ENCODE peak calls at places on chromosomes 5 and 9, in six cellular contexts. N, A, B, E, M and G are unnamed samples. For H3K36me3, the result is how much of the 10 kb centered on the place peaks cover.

GRCh38 chr9:32738501-32739172 is 44.7 kb upstream of the TMEM215 start:
- DNase-seq in N (no peak), A (no peak), B (no peak), E (no peak), M (no peak), G (no peak)

GRCh38 chr9:105359899-105360298 is 87.9 kb upstream of the FSD1L start:
- DNase-seq in N (no peak), A (no peak), B (peak), E (no peak), M (no peak), G (no peak)

GRCh38 chr5:41264019-41264418 is 50.7 kb upstream of the C6 start:
- DNase-seq in N (no peak), A (no peak), B (no peak), E (no peak), M (no peak), G (no peak)

GRCh38 chr5:151682240-151682639 is 4.5 kb downstream of the SPARC start:
- DNase-seq in N (no peak), A (no peak), B (no peak), E (no peak), M (no peak), G (no peak)

GRCh38 chr9:134930404-134930803 is 12.7 kb upstream of the FCN1 start:
- DNase-seq in N (no peak), A (peak), B (no peak), E (no peak), M (no peak), G (no peak)

GRCh38 chr9:14423816-14424261 is 109.9 kb upstream of the NFIB start:
- DNase-seq in N (no peak), A (no peak), B (peak), E (no peak), M (no peak), G (no peak)

GRCh38 chr5:122400961-122401360 is 88.9 kb downstream of the SNCAIP start:
- DNase-seq in N (no peak), A (no peak), B (no peak), E (no peak), M (peak), G (no peak)

GRCh38 chr5:32753765-32754164 is 42.6 kb downstream of the NPR3 start:
- DNase-seq in N (no peak), A (no peak), B (peak), E (no peak), M (peak), G (no peak)

GRCh38 chr5:141771031-141771430 is 89.0 kb upstream of the ARAP3 start:
- DNase-seq in N (no peak), A (no peak), B (no peak), E (no peak), M (peak), G (no peak)

GRCh38 chr9:130166399-130166798 is 5.8 kb upstream of the NCS1 start:
- DNase-seq in N (no peak), A (no peak), B (no peak), E (no peak), M (no peak), G (no peak)

GRCh38 chr9:85610074-85610855 is 131.5 kb downstream of the AGTPBP1 start:
- DNase-seq in N (no peak), A (no peak), B (peak), E (no peak), M (peak), G (no peak)

GRCh38 chr9:80061940-80062339 is 490.2 kb downstream of the TLE4 start:
- DNase-seq in N (no peak), A (no peak), B (peak), E (no peak), M (peak), G (no peak)

GRCh38 chr5:13133951-13134350 is 810.5 kb downstream of the DNAH5 start:
- DNase-seq in N (no peak), A (no peak), B (no peak), E (no peak), M (no peak), G (no peak)

GRCh38 chr5:120808135-120808534 is 344.0 kb downstream of the PRR16 start:
- DNase-seq in N (no peak), A (no peak), B (no peak), E (no peak), M (no peak), G (no peak)

GRCh38 chr5:74262810-74263209 is 377.7 kb downstream of the ENC1 start:
- DNase-seq in N (no peak), A (no peak), B (no peak), E (no peak), M (no peak), G (no peak)

GRCh38 chr5:68159251-68159951 is 56.2 kb upstream of the PIK3R1 start:
- DNase-seq in N (no peak), A (no peak), B (no peak), E (no peak), M (no peak), G (no peak)

GRCh38 chr9:134590240-134591081 is 51.1 kb upstream of the COL5A1 start:
- DNase-seq in N (no peak), A (no peak), B (no peak), E (no peak), M (no peak), G (peak)

GRCh38 chr9:135501261-135502167 is 1.0 kb downstream of the MRPS2 start:
- DNase-seq in N (peak), A (peak), B (no peak), E (no peak), M (no peak), G (no peak)

GRCh38 chr5:68652507-68652906 is 437.0 kb downstream of the PIK3R1 start:
- DNase-seq in N (no peak), A (no peak), B (no peak), E (no peak), M (no peak), G (peak)

GRCh38 chr9:123217148-123217585 is 51.2 kb downstream of the STRBP start:
- DNase-seq in N (no peak), A (no peak), B (no peak), E (no peak), M (no peak), G (no peak)

GRCh38 chr9:104494808-104495207 is 9.3 kb upstream of the OR13F1 start:
- DNase-seq in N (no peak), A (no peak), B (no peak), E (no peak), M (peak), G (no peak)

GRCh38 chr5:65672787-65673186 is 48.0 kb downstream of the SHLD3 start:
- DNase-seq in N (no peak), A (no peak), B (no peak), E (no peak), M (no peak), G (no peak)

GRCh38 chr5:52956915-52957747 is 32.0 kb upstream of the ITGA2 start:
- DNase-seq in N (no peak), A (no peak), B (no peak), E (no peak), M (no peak), G (no peak)

GRCh38 chr5:86101966-86102365 is 515.8 kb upstream of the COX7C start:
- DNase-seq in N (no peak), A (peak), B (no peak), E (no peak), M (no peak), G (peak)

GRCh38 chr5:32707394-32707997 is 3.6 kb upstream of the NPR3 start:
- DNase-seq in N (no peak), A (no peak), B (no peak), E (no peak), M (peak), G (no peak)

GRCh38 chr9:130900701-130901497 is 4.3 kb upstream of the QRFP start:
- DNase-seq in N (no peak), A (no peak), B (no peak), E (no peak), M (no peak), G (no peak)

GRCh38 chr9:131394464-131395026 is 659 bp downstream of the PRRC2B start:
- DNase-seq in N (peak), A (peak), B (no peak), E (no peak), M (peak), G (peak)

GRCh38 chr5:163770625-163771024 is 265.2 kb downstream of the MAT2B start:
- DNase-seq in N (no peak), A (no peak), B (no peak), E (no peak), M (no peak), G (no peak)

GRCh38 chr9:33856247-33856646 is 39.3 kb downstream of the UBE2R2 start:
- DNase-seq in N (no peak), A (no peak), B (no peak), E (no peak), M (no peak), G (no peak)

GRCh38 chr9:133534346-133535284 is at the start of gene ADAMTSL2:
- DNase-seq in N (no peak), A (peak), B (no peak), E (peak), M (peak), G (peak)

GRCh38 chr5:134084166-134084565 is 30.3 kb upstream of the TCF7 start:
- DNase-seq in N (no peak), A (no peak), B (no peak), E (no peak), M (no peak), G (no peak)

GRCh38 chr9:125142560-125143376 is 560 bp downstream of the SCAI start:
- DNase-seq in N (no peak), A (no peak), B (no peak), E (no peak), M (peak), G (no peak)

GRCh38 chr5:127916875-127917573 is 166.5 kb upstream of the SLC12A2 start:
- DNase-seq in N (no peak), A (no peak), B (no peak), E (no peak), M (no peak), G (no peak)

GRCh38 chr5:180563994-180564393 is 27.3 kb downstream of the SCGB3A1 start:
- DNase-seq in N (no peak), A (no peak), B (no peak), E (no peak), M (no peak), G (no peak)
- H3K36me3 ChIP-seq in N (half or more), A (under half), B (under half), E (under half), M (under half), G (under half)

GRCh38 chr5:143024227-143024920 is 254.2 kb downstream of the ARHGAP26 start:
- DNase-seq in N (no peak), A (no peak), B (no peak), E (no peak), M (no peak), G (no peak)
- H3K27ac ChIP-seq in N (no peak), A (no peak), B (no peak), E (no peak), M (no peak), G (no peak)

GRCh38 chr5:173327948-173328895 is at the start of gene STC2:
- DNase-seq in N (peak), A (peak), B (peak), E (no peak), M (peak), G (no peak)

GRCh38 chr5:173328896-173329369 is 719 bp upstream of the STC2 start:
- DNase-seq in N (no peak), A (no peak), B (peak), E (no peak), M (peak), G (no peak)

GRCh38 chr5:173325091-173325698 is 3.0 kb downstream of the STC2 start:
- DNase-seq in N (no peak), A (no peak), B (no peak), E (no peak), M (no peak), G (no peak)

GRCh38 chr5:173326501-173326960 is 1.7 kb downstream of the STC2 start:
- DNase-seq in N (no peak), A (no peak), B (peak), E (no peak), M (peak), G (no peak)

DNA sequence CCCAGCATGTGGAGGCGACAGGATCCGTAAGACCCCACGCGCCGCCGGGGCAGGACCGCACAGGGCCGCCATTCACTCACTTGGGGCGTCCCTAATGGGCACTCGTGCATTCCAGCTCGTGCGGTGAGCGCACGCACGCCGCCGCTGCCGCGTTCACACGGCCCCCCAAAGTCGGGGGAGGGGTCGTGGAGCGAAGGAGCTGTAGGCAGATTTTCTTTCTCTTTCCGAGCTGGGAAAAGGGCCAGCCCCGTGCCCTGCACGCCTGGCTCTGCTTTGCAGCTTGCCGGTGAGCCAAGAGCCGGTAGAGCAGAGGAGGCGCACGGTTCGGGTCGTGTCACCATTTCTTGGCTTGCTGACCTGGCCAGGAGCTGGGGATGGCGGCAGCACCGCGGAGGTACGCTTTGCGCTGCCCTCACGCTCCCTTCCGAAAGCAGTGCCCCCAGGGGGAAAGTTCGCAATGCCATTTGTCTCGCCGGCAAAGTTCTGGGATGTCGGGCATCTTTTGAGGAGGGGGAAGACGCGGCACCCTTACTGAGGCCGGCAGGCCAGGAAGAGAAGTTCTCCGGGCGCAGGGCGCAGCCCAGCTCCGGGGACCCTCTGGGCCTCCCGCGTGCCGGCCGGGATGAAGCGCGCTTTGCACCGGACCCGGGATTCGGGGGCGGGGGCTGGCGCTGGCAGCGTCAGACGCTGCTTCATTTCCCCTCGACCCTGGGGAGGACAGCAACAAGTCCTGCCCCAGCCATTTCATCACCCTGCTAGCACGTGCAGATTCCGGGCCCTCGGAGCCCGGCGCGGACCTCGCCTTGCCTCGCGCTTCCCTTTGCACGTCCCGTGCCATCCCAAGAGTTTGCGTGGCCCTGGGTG is 898 bp downstream of the STC2 start:
- DNase-seq in N (no peak), A (no peak), B (peak), E (no peak), M (peak), G (no peak)
- H3K4me3 ChIP-seq in N (peak), A (peak), B (peak), E (no peak), M (peak), G (peak)

GRCh38 chr9:95930314-95930713 is 54.8 kb downstream of the ERCC6L2 start:
- DNase-seq in N (no peak), A (no peak), B (no peak), E (no peak), M (no peak), G (no peak)
- H3K36me3 ChIP-seq in N (half or more), A (under half), B (under half), E (under half), M (under half), G (under half)

DNA sequence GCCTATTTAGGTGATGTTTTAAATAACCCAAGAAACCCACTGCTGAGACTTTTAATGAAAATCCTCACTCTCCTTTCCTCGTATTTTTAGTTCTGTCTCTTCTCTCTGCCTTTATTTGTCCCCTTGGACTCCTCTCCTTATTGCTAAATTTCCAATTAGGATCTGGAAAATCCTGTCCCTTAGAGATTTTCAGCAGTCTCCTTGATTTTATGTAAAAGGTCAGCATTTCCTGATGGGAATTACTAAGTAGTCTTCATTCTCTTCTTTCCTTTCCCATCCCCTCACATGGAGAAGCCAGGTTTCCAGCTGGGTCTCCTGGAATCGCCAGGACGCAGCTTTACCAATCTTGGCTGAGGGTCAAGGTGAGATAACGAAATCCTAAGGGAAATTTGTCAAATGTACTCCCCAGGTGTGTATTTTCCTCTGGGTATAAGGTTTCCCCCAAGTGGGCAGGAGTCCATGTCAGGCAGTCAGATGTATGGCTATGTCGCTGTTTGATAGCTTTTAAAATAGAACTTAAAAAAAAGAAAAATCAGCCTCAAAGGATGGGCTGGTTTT is 11.7 kb downstream of the STC2 start:
- DNase-seq in N (no peak), A (no peak), B (no peak), E (no peak), M (no peak), G (no peak)
- H3K27ac ChIP-seq in N (peak), A (no peak), B (peak), E (no peak), M (peak), G (no peak)

GRCh38 chr9:128243486-128244415 is 32.1 kb downstream of the GOLGA2 start:
- DNase-seq in N (no peak), A (peak), B (no peak), E (no peak), M (no peak), G (no peak)
- H3K4me3 ChIP-seq in N (peak), A (no peak), B (peak), E (no peak), M (no peak), G (no peak)

GRCh38 chr9:136531186-136531903 is 14.5 kb downstream of the NOTCH1 start:
- DNase-seq in N (no peak), A (no peak), B (no peak), E (no peak), M (no peak), G (no peak)
- H3K36me3 ChIP-seq in N (under half), A (under half), B (under half), E (under half), M (under half), G (under half)

DNA sequence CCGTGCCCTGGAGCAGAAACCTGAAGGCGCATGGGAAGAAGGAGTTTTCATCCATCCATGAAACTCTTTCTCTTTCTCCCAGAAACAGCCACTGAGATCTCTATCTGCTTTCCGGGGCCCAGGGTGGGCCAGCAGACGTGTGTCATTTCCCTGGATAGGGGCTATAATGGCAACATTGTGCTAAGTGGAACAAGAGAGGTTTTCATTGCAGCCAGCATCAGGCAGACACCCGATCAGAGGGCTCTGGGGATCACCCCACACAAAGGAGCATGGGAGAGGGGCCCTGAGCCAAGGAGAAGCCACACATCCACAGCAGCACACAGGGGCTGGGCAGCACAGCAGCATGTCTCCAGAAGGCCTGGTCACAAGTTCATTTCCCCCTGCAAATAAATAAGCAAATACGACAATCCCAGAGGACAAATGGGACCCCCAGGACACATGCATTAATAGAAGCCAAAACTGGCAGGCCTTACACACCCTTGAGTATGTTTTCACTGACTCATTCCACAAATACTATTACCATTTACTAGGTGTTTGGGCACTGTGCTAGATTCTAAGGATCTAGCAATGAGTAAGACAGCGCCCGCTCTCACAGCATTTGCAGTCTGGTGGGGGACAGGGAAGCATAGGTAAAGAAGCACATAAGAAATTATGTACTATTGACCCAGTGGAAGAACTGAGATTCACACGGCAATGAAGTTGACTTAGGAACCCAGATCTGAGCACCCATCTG is 4.3 kb upstream of the AFAP1L1 start:
- DNase-seq in N (no peak), A (no peak), B (no peak), E (no peak), M (no peak), G (no peak)
- H3K27ac ChIP-seq in N (no peak), A (no peak), B (no peak), E (no peak), M (no peak), G (no peak)

GRCh38 chr9:102669220-102669619 is 325.9 kb upstream of the CYLC2 start:
- DNase-seq in N (no peak), A (no peak), B (no peak), E (no peak), M (no peak), G (no peak)
- H3K4me3 ChIP-seq in N (no peak), A (no peak), B (no peak), E (no peak), M (no peak), G (no peak)

GRCh38 chr9:98818764-98819163 is 11.3 kb downstream of the GALNT12 start:
- DNase-seq in N (no peak), A (no peak), B (no peak), E (no peak), M (no peak), G (no peak)

GRCh38 chr9:98819231-98819630 is 11.8 kb downstream of the GALNT12 start:
- DNase-seq in N (no peak), A (no peak), B (no peak), E (no peak), M (no peak), G (no peak)

GRCh38 chr9:98822661-98823060 is 15.2 kb downstream of the GALNT12 start:
- DNase-seq in N (no peak), A (no peak), B (no peak), E (no peak), M (no peak), G (no peak)

GRCh38 chr9:98823666-98824334 is 16.3 kb downstream of the GALNT12 start:
- DNase-seq in N (no peak), A (no peak), B (no peak), E (no peak), M (no peak), G (no peak)

DNA sequence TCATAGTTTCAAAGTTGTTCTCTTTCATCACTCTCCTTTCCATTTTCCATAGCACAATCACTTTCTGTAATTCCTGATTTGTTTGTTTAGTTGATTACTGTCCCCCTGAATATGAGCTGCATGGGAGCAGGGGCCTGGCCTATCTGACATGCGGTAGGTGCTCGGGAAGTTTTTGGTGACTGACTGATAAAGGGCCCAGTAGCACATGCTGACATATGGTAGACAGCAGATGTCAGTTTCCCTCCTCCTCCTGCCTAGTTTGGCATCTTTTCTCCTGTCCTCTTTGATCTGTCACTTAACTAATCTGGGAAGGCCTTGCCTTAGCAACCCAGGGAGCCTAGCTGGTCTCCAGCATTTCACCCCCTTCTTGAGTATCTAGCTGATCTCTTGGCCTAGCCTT is 14.4 kb downstream of the GALNT12 start:
- DNase-seq in N (no peak), A (no peak), B (no peak), E (no peak), M (no peak), G (no peak)
- H3K36me3 ChIP-seq in N (under half), A (under half), B (under half), E (under half), M (under half), G (under half)